ENCODE peak calls at places on chromosomes 6 and 20, in nine cellular contexts. Q is testis, V is heart left ventricle, A is AG04450, B is Panc1, K is HL-60, X is ovary, I is psoas muscle, R is A549. S is an unnamed sample.

GRCh38 chr6:43758617-43759050 is 11.4 kb upstream of the VEGFA start:
- DNase-seq in Q (no peak), I (peak; percentile 66), K (peak; percentile 7), V (no peak), B (no peak), R (no peak), X (no peak), A (no peak), S (no peak)

GRCh38 chr6:26473758-26474438 is 16.1 kb downstream of the BTN2A1 start:
- DNase-seq in X (peak; percentile 64), A (peak; percentile 87), I (peak; percentile 73), K (peak; percentile 91), R (peak; percentile 89), Q (peak; percentile 88), V (peak; percentile 78), B (peak; percentile 93), S (peak; percentile 84)

GRCh38 chr20:41476013-41476441 is 109.4 kb upstream of the EMILIN3 start:
- DNase-seq in B (no peak), A (peak; percentile 21), V (peak; percentile 31), X (peak; percentile 34), K (no peak), Q (peak; percentile 26), I (no peak), R (peak; percentile 42), S (no peak)

GRCh38 chr6:165417298-165417865 is 108.0 kb upstream of the C6orf118 start:
- DNase-seq in A (no peak), Q (no peak), I (no peak), R (no peak), X (no peak), K (no peak), B (no peak), V (no peak), S (no peak)

GRCh38 chr6:14575961-14576360 is 458.4 kb downstream of the CD83 start:
- DNase-seq in I (no peak), K (no peak), A (no peak), Q (no peak), V (no peak), B (no peak), X (no peak), R (no peak), S (no peak)

GRCh38 chr6:26105842-26106241 is 18.6 kb downstream of the HFE start:
- DNase-seq in V (no peak), K (no peak), Q (no peak), I (no peak), B (no peak), R (no peak), X (no peak), A (no peak), S (no peak)

GRCh38 chr6:98946877-98947410 is 802 bp downstream of the FBXL4 start:
- DNase-seq in B (no peak), V (peak; percentile 36), I (peak; percentile 61), R (peak; percentile 18), K (peak; percentile 31), A (no peak), X (peak; percentile 44), Q (peak; percentile 36), S (peak; percentile 31)

GRCh38 chr20:33693274-33693673 is 7.1 kb upstream of the E2F1 start:
- DNase-seq in K (no peak), X (no peak), A (no peak), Q (no peak), I (no peak), R (no peak), B (no peak), V (no peak), S (no peak)

GRCh38 chr6:56637640-56638039 is 5.0 kb downstream of the DST start:
- DNase-seq in A (peak; percentile 54), Q (no peak), B (peak; percentile 75), X (no peak), K (no peak), R (peak; percentile 68), V (no peak), I (no peak), S (no peak)

GRCh38 chr6:141580988-141581387 is 551.7 kb upstream of the GJE1 start:
- DNase-seq in B (no peak), I (no peak), A (no peak), X (no peak), Q (no peak), K (no peak), V (no peak), R (no peak), S (no peak)

GRCh38 chr20:5522422-5522821 is 205.7 kb upstream of the PROKR2 start:
- DNase-seq in Q (no peak), V (no peak), X (no peak), K (no peak), B (no peak), I (no peak), A (no peak), R (no peak), S (no peak)

GRCh38 chr6:103367212-103367611 is 1492.5 kb downstream of the HACE1 start:
- DNase-seq in B (no peak), A (no peak), I (no peak), X (no peak), K (no peak), Q (no peak), V (no peak), R (no peak), S (no peak)

GRCh38 chr20:53940356-53940694 is 130.1 kb downstream of the BCAS1 start:
- DNase-seq in R (no peak), X (no peak), K (no peak), B (no peak), Q (no peak), V (no peak), I (no peak), A (no peak), S (no peak)
- H3K4me3 ChIP-seq in R (no peak overlapping the region), X (no peak overlapping the region), K (no peak overlapping the region), B (peak overlapping the region; percentile 15), Q (no peak overlapping the region), V (peak overlapping the region; percentile 15), I (peak overlapping the region; percentile 17), A (no peak overlapping the region), S (no peak overlapping the region)

DNA sequence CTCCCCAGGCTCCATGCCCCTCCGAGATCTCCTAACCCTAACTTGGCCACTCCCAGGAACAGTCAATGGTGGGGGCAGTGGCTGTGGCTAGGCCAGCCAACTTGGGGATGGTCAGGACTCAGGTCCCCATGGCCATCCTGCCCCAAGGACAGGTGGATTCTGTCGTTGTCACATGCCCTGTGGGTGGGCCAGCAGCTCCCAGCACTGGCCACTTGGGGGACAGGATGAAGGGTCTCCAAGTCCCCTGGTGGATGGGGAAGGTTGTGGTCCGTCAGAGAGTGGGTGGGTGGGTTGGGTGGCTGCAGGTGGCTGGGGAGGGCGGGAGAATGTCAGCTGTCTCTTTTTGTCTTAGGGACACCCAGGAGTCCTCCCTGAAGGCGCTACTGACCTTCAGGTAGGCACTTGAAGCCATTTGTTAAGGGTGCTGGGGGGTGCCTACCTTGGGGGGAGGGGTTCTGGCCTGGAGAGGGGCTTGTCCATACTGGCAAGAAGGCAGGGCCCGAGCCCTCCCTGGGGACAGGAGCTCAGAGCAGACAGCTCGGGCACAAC is 5.5 kb downstream of the COL9A3 start:
- DNase-seq in A (no peak), V (no peak), K (no peak), R (no peak), Q (no peak), X (no peak), B (no peak), I (no peak), S (no peak)
- TF ChIP-seq CTCF in A (no peak), V (no peak), K (no peak), R (no peak), Q (no peak), X (no peak), B (no peak), I (no peak), S (no peak)

GRCh38 chr20:44955270-44955669 is 4.9 kb downstream of the TOMM34 start:
- DNase-seq in I (no peak), V (no peak), X (no peak), Q (no peak), A (no peak), B (no peak), K (no peak), R (no peak), S (no peak)
- H3K27ac ChIP-seq in I (no peak overlapping the region), V (no peak overlapping the region), X (no peak overlapping the region), Q (no peak overlapping the region), A (no peak overlapping the region), B (no peak overlapping the region), K (no peak overlapping the region), R (no peak overlapping the region), S (no peak overlapping the region)

GRCh38 chr20:45374101-45374467 is 4.0 kb downstream of the TP53TG5 start:
- DNase-seq in R (no peak), Q (no peak), I (no peak), K (no peak), V (no peak), A (no peak), B (no peak), X (no peak), S (no peak)
- H3K4me3 ChIP-seq in R (peak overlapping the region; percentile 43), Q (peak overlapping the region; percentile 48), I (peak overlapping the region; percentile 63), K (no peak overlapping the region), V (peak overlapping the region; percentile 68), A (peak overlapping the region; percentile 52), B (peak overlapping the region; percentile 46), X (peak overlapping the region; percentile 45), S (no peak overlapping the region)

DNA sequence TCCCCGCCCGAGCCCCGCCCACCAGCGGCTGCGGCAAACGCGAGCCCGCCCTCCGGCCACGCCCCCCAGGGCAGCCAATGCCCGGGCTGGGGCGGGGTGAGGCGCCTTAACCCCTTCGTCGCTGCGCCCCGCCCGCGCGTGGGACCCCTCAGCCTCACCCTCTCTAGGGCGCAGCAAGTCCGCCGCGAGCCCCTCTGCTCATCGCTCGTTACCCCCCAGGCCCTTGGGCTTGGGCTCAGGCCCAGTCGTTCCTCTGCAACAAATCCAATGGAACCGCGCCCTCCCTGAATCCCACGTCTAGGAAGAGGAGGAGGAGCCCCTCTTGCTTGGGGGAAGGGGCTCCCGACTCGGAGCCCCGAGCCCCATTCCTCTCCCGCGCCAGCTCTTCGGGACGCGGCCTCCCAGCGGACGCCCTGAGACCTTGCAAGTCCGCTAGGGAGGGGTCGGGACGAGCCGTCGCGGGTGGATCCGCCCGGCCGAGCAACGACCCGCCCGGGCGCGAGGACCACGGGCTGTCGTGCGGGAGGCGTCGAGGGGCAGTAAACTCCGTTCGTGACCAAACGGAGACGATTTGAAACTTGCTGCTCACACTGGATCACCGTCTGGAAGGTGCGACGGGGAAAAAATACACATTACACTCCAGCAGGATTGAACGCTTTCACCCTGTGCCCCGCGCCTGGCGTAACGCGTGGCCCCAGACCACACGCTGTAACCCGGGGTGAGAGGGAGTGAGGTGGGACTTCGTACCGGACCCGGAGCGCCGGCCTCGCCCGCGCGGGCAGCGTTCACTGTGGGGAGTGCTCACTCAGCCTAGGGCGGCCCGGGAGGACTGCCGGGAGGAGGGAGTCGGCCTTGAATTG is 463 bp upstream of the LZTS3 start:
- DNase-seq in X (peak; percentile 93), Q (peak; percentile 90), R (peak; percentile 78), V (peak; percentile 94), I (peak; percentile 94), B (no peak), A (peak; percentile 23), K (peak; percentile 76), S (peak; percentile 90)
- TF ChIP-seq CTCF in X (peak; percentile 19), Q (peak; percentile 9), R (no peak), V (no peak), I (peak; percentile 32), B (no peak), A (no peak), K (no peak), S (no peak)

GRCh38 chr6:158161566-158162254 is 6.4 kb downstream of the SERAC1 start:
- DNase-seq in Q (peak; percentile 31), R (no peak), X (no peak), V (no peak), A (no peak), B (no peak), I (no peak), K (peak; percentile 34), S (no peak)
- H3K27ac ChIP-seq in Q (no peak overlapping the region), R (no peak overlapping the region), X (no peak overlapping the region), V (no peak overlapping the region), A (no peak overlapping the region), B (no peak overlapping the region), I (no peak overlapping the region), K (no peak overlapping the region), S (no peak overlapping the region)